ENCODE peak calls at places on chromosomes 3 and 15, in five cellular contexts. One of them, this sample, is unnamed. For H3K36me3 and H3K27me3, the result is how much of the 10 kb centered on the place peaks cover.

GRCh38 chr3:155416500-155417118 is 123.1 kb upstream of the STRIT1 start:
- DNase-seq in lower lobe of right lung: no peak
- DNase-seq in colonic mucosa: no peak
- DNase-seq in heart right ventricle: no peak
- DNase-seq in GM23338: no peak
- DNase-seq in this sample: no peak

GRCh38 chr15:75731248-75732100 is 18.8 kb upstream of the CSPG4 start:
- DNase-seq in lower lobe of right lung: peak
- DNase-seq in colonic mucosa: no peak
- DNase-seq in heart right ventricle: peak
- DNase-seq in GM23338: peak
- DNase-seq in this sample: peak

GRCh38 chr3:40585381-40586016 is 60.7 kb downstream of the ZNF621 start:
- DNase-seq in lower lobe of right lung: no peak
- DNase-seq in colonic mucosa: no peak
- DNase-seq in heart right ventricle: no peak
- DNase-seq in GM23338: no peak
- DNase-seq in this sample: no peak

GRCh38 chr15:93027413-93027812 is 61.6 kb downstream of the RGMA start:
- DNase-seq in lower lobe of right lung: no peak
- DNase-seq in colonic mucosa: no peak
- DNase-seq in heart right ventricle: no peak
- DNase-seq in GM23338: no peak
- DNase-seq in this sample: no peak

GRCh38 chr3:98823791-98824190 is 60.7 kb downstream of the ST3GAL6 start:
- DNase-seq in lower lobe of right lung: no peak
- DNase-seq in colonic mucosa: no peak
- DNase-seq in heart right ventricle: no peak
- DNase-seq in GM23338: no peak
- DNase-seq in this sample: no peak

GRCh38 chr15:42491540-42492225 is 742 bp upstream of the ZNF106 start:
- DNase-seq in lower lobe of right lung: no peak
- DNase-seq in colonic mucosa: no peak
- DNase-seq in heart right ventricle: no peak
- DNase-seq in GM23338: no peak
- DNase-seq in this sample: no peak

GRCh38 chr3:98906230-98906629 is 4.7 kb upstream of the DCBLD2 start:
- DNase-seq in lower lobe of right lung: no peak
- DNase-seq in colonic mucosa: no peak
- DNase-seq in heart right ventricle: no peak
- DNase-seq in GM23338: no peak
- DNase-seq in this sample: no peak

GRCh38 chr3:43288366-43288765 is 2.0 kb downstream of the SNRK start:
- DNase-seq in lower lobe of right lung: no peak
- DNase-seq in colonic mucosa: no peak
- DNase-seq in heart right ventricle: no peak
- DNase-seq in GM23338: no peak
- DNase-seq in this sample: no peak

GRCh38 chr3:131868203-131868602 is 166.6 kb downstream of the CPNE4 start:
- DNase-seq in lower lobe of right lung: no peak
- DNase-seq in colonic mucosa: no peak
- DNase-seq in heart right ventricle: no peak
- DNase-seq in GM23338: no peak
- DNase-seq in this sample: no peak

GRCh38 chr3:18630295-18630694 is 205.2 kb upstream of the SATB1 start:
- DNase-seq in lower lobe of right lung: no peak
- DNase-seq in colonic mucosa: no peak
- DNase-seq in heart right ventricle: no peak
- DNase-seq in GM23338: no peak
- DNase-seq in this sample: no peak

GRCh38 chr3:194690501-194691372 is 5.1 kb downstream of the FAM43A start:
- DNase-seq in lower lobe of right lung: no peak
- DNase-seq in colonic mucosa: no peak
- DNase-seq in heart right ventricle: peak
- DNase-seq in GM23338: no peak
- DNase-seq in this sample: no peak

GRCh38 chr3:122239112-122239511 is 55.6 kb downstream of the CASR start:
- DNase-seq in lower lobe of right lung: no peak
- DNase-seq in colonic mucosa: no peak
- DNase-seq in heart right ventricle: no peak
- DNase-seq in GM23338: no peak
- DNase-seq in this sample: no peak

GRCh38 chr3:26460975-26461374 is 161.6 kb upstream of the LRRC3B start:
- DNase-seq in lower lobe of right lung: no peak
- DNase-seq in colonic mucosa: no peak
- DNase-seq in heart right ventricle: no peak
- DNase-seq in GM23338: no peak
- DNase-seq in this sample: no peak
- H3K4me3 ChIP-seq in lower lobe of right lung: no peak
- H3K4me3 ChIP-seq in colonic mucosa: no peak
- H3K4me3 ChIP-seq in heart right ventricle: no peak
- H3K4me3 ChIP-seq in GM23338: no peak
- H3K4me3 ChIP-seq in this sample: no peak

DNA sequence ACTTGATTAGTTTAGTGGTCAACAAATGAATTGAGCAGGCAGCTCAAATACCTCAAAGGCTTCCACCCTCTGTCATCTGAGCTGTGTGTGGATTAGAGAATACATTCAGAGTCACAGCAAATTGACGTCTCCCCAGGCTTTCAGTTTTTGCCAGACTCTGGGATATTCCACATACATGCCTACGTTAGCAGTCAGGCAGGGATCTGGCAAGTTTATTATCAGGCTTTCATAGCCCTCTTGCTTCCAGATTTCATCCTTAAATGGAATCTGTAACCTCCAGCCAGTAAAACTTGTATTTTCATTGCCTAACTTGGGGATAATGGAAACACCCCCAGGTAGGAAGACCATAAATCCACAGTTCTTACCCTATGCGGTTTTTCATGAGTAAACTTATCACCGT is 115.9 kb downstream of the RASA2 start:
- DNase-seq in lower lobe of right lung: no peak
- DNase-seq in colonic mucosa: no peak
- DNase-seq in heart right ventricle: no peak
- DNase-seq in GM23338: peak
- DNase-seq in this sample: no peak
- H3K36me3 ChIP-seq in lower lobe of right lung: under half
- H3K36me3 ChIP-seq in colonic mucosa: under half
- H3K36me3 ChIP-seq in heart right ventricle: under half
- H3K36me3 ChIP-seq in GM23338: under half
- H3K36me3 ChIP-seq in this sample: under half

GRCh38 chr3:118972974-118973373 is 61.7 kb downstream of the IGSF11 start:
- DNase-seq in lower lobe of right lung: no peak
- DNase-seq in colonic mucosa: no peak
- DNase-seq in heart right ventricle: peak
- DNase-seq in GM23338: no peak
- DNase-seq in this sample: no peak
- H3K27me3 ChIP-seq in lower lobe of right lung: under half
- H3K27me3 ChIP-seq in colonic mucosa: under half
- H3K27me3 ChIP-seq in heart right ventricle: under half
- H3K27me3 ChIP-seq in GM23338: under half
- H3K27me3 ChIP-seq in this sample: under half

DNA sequence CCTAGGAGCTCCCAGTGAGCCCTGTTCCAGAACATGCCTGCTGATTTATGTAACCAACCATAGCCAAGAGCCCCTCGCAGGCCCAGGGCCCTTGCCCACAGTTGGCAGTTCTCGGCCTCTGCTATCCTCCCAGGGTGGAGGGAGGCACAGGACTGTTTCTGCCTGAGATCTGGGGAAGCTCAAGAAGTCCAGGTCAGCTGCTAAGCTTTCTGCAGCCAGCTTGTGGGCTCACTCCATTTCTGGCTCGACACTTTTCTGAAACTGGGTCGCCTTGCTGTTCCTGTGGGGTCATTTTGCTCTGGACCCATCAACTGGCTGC is 72.5 kb upstream of the HERC1 start:
- DNase-seq in lower lobe of right lung: no peak
- DNase-seq in colonic mucosa: no peak
- DNase-seq in heart right ventricle: no peak
- DNase-seq in GM23338: no peak
- DNase-seq in this sample: no peak
- H3K4me3 ChIP-seq in lower lobe of right lung: no peak
- H3K4me3 ChIP-seq in colonic mucosa: no peak
- H3K4me3 ChIP-seq in heart right ventricle: no peak
- H3K4me3 ChIP-seq in GM23338: no peak
- H3K4me3 ChIP-seq in this sample: no peak

GRCh38 chr3:35644461-35644860 is 5.1 kb downstream of the ARPP21 start:
- DNase-seq in lower lobe of right lung: no peak
- DNase-seq in colonic mucosa: no peak
- DNase-seq in heart right ventricle: no peak
- DNase-seq in GM23338: no peak
- DNase-seq in this sample: no peak

GRCh38 chr3:35648347-35648746 is 9.0 kb downstream of the ARPP21 start:
- DNase-seq in lower lobe of right lung: no peak
- DNase-seq in colonic mucosa: no peak
- DNase-seq in heart right ventricle: no peak
- DNase-seq in GM23338: no peak
- DNase-seq in this sample: no peak

GRCh38 chr3:35641920-35642532 is 2.7 kb downstream of the ARPP21 start:
- DNase-seq in lower lobe of right lung: no peak
- DNase-seq in colonic mucosa: no peak
- DNase-seq in heart right ventricle: no peak
- DNase-seq in GM23338: no peak
- DNase-seq in this sample: no peak

GRCh38 chr3:35643391-35643790 is 4.1 kb downstream of the ARPP21 start:
- DNase-seq in lower lobe of right lung: no peak
- DNase-seq in colonic mucosa: no peak
- DNase-seq in heart right ventricle: no peak
- DNase-seq in GM23338: no peak
- DNase-seq in this sample: no peak

DNA sequence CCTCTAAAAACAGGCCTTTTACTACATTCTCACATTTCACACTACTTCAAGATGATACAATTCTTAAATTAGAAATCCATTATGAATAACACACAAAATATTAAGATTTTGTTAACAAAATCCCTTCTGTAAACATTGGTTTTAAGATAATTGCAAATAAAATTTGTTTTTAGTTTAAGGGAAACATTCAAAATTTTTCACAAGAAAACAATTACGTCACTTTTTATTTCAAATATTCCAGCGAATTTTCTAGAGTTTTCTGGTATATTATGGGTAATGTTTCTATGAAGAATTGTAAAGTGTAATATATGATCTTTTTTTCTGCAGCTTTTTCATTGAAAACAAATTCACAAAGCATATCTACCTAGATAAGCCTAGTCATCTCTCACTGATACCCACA is 5.9 kb downstream of the ARPP21 start:
- DNase-seq in lower lobe of right lung: no peak
- DNase-seq in colonic mucosa: no peak
- DNase-seq in heart right ventricle: no peak
- DNase-seq in GM23338: no peak
- DNase-seq in this sample: no peak
- H3K36me3 ChIP-seq in lower lobe of right lung: under half
- H3K36me3 ChIP-seq in colonic mucosa: under half
- H3K36me3 ChIP-seq in heart right ventricle: under half
- H3K36me3 ChIP-seq in GM23338: under half
- H3K36me3 ChIP-seq in this sample: under half

DNA sequence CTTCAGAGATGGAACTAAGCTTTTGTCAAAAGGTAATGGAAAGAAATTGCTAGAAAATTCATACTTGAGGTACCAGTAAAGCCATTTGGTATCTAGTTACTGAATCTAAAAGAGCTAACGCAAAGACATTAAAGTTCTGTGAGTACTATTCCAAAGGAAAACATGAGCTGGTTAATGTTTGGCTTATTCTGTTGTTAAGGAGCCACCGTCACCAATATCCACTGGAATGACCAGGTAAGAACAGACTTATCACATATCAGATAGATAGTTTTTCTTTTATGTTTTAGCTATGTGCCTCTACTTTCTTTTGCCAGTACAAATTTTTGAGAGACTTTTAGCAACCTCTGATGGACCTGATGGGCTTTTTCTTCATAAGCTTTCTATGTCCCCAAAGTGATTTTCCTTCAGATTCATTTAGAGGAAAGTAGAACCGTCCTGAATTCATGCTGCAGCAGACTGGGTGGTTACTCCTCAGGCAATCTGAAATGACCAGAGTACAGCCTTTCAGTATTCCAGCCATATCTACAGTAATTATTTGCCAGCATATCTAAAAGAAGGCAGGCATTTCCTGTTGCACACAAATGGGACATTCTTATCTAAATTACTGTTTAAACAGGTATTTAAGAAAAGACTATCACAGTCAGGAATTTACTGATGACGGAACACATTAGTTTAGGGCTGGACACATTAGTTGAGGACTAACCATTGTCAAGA is 274.1 kb downstream of the MECOM start:
- DNase-seq in lower lobe of right lung: no peak
- DNase-seq in colonic mucosa: peak
- DNase-seq in heart right ventricle: no peak
- DNase-seq in GM23338: no peak
- DNase-seq in this sample: no peak
- H3K27me3 ChIP-seq in lower lobe of right lung: under half
- H3K27me3 ChIP-seq in colonic mucosa: under half
- H3K27me3 ChIP-seq in heart right ventricle: under half
- H3K27me3 ChIP-seq in GM23338: under half
- H3K27me3 ChIP-seq in this sample: under half

This sample was measured in H7.